ENCODE peak calls at places on chromosomes 13 and 19, in five cellular contexts. S is AML-193; P is stimulated activated CD4-positive, alpha-beta T cell treated with anti-CD3 and anti-CD28 coated beads, TNF-alpha, amount 100 ng/mL, for 24 hours; Z is AG09319; C is stimulated activated naive CD8-positive, alpha-beta T cell treated with anti-CD3 and anti-CD28 coated beads, Interleukin-15, Interleukin-2, amounts not matched to agents 100 U/mL and 50 U/mL, for 24 hours. O is an unnamed sample.

GRCh38 chr13:48776396-48776795 is 122.7 kb downstream of the CYSLTR2 start:
- DNase-seq in S (no peak), P (no peak), Z (no peak), C (no peak), O (no peak)

GRCh38 chr13:98889419-98890079 is 88.3 kb downstream of the DOCK9 start:
- DNase-seq in S (no peak), P (no peak), Z (no peak), C (no peak), O (no peak)

GRCh38 chr13:90872491-90873025 is 474.9 kb upstream of the MIR17HG start:
- DNase-seq in S (no peak), P (no peak), Z (no peak), C (no peak), O (no peak)

GRCh38 chr19:18000981-18001836 is 6.8 kb upstream of the ARRDC2 start:
- DNase-seq in S (peak), P (peak), Z (no peak), C (peak), O (peak)

GRCh38 chr13:113616991-113617749 is 32.6 kb downstream of the TFDP1 start:
- DNase-seq in S (peak), P (no peak), Z (no peak), C (no peak), O (peak)

GRCh38 chr19:40605201-40605971 is 4.2 kb downstream of the LTBP4 start:
- DNase-seq in S (peak), P (peak), Z (no peak), C (peak), O (peak)

GRCh38 chr19:46607441-46607841 is 6.3 kb downstream of the CALM3 start:
- DNase-seq in S (no peak), P (no peak), Z (no peak), C (no peak), O (peak)

GRCh38 chr19:1730157-1730556 is 23.1 kb upstream of the ONECUT3 start:
- DNase-seq in S (no peak), P (no peak), Z (no peak), C (no peak), O (no peak)

GRCh38 chr13:27442797-27443196 is 7.6 kb downstream of the MTIF3 start:
- DNase-seq in S (no peak), P (no peak), Z (no peak), C (no peak), O (no peak)

GRCh38 chr19:12733369-12733896 is 1.1 kb downstream of the TRIR start:
- DNase-seq in S (peak), P (peak), Z (no peak), C (peak), O (peak)

GRCh38 chr13:33676045-33676699 is 141.8 kb upstream of the RFC3 start:
- DNase-seq in S (no peak), P (no peak), Z (no peak), C (no peak), O (no peak)

GRCh38 chr13:97388385-97388784 is 45.6 kb upstream of the RAP2A start:
- DNase-seq in S (no peak), P (no peak), Z (no peak), C (no peak), O (peak)

O was measured in NB4.